ENCODE peak calls at places on chromosomes 5 and 9, in five cellular contexts. B, U, F, X and N are unnamed samples.

GRCh38 chr5:90022711-90023053 is 386.9 kb downstream of the CETN3 start:
- DNase-seq in B (no peak), U (no peak), F (no peak), X (peak), N (no peak)

GRCh38 chr9:93061260-93061751 is 2.8 kb downstream of the SUSD3 start:
- DNase-seq in B (no peak), U (no peak), F (no peak), X (no peak), N (no peak)

GRCh38 chr9:16398676-16399075 is 471.8 kb downstream of the BNC2 start:
- DNase-seq in B (no peak), U (no peak), F (no peak), X (no peak), N (no peak)

GRCh38 chr9:120783611-120784047 is 9.6 kb downstream of the FBXW2 start:
- DNase-seq in B (no peak), U (no peak), F (no peak), X (peak), N (no peak)

GRCh38 chr5:102937916-102938315 is 182.0 kb downstream of the GIN1 start:
- DNase-seq in B (no peak), U (no peak), F (no peak), X (no peak), N (no peak)

GRCh38 chr5:127802477-127802865 is 99.3 kb downstream of the CCDC192 start:
- DNase-seq in B (no peak), U (no peak), F (no peak), X (peak), N (no peak)

GRCh38 chr9:93183663-93184438 is at the start of gene WNK2:
- DNase-seq in B (peak), U (no peak), F (no peak), X (peak), N (no peak)

GRCh38 chr5:172113036-172113435 is 75.0 kb downstream of the STK10 start:
- DNase-seq in B (no peak), U (no peak), F (no peak), X (no peak), N (no peak)

GRCh38 chr9:14313951-14314423 is at the start of gene NFIB:
- DNase-seq in B (no peak), U (peak), F (no peak), X (peak), N (peak)

GRCh38 chr5:31663519-31663918 is 24.6 kb downstream of the PDZD2 start:
- DNase-seq in B (no peak), U (no peak), F (no peak), X (peak), N (no peak)

DNA sequence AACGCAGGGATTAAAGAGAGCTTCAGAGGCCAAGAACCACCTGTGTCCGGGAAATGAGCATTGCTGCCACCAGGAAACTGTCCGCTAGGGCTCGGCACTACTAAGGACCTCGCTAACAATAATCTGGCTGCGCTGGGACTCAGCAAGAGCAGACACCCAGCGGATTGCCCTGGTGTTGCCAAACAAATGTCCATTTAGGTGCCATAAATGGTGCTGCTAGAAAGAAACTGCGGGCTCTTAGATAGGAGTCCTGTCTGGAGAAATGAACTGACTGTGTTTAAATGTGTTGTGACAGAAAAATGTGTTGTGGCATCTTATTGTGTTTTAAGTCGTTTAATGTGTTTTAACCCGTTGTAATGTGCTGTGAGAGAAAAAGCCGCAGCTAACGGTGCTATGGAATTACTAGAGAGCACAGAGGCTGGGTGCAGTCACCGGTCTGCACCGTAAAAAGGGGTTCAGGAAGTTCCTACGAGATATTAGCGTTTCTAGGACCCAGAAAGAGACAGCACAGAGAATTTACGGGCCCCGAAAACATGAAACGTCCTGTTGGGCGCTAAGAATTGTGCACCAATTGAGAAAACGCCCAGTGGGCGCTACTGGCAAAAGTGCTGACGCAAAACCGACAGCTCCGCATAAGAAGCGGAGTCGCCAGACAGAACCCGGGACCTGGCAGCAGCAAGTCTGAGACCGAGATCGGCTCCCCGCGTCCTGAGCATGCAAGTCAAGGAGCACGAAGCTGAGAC is 90.6 kb downstream of the ANXA2R start:
- DNase-seq in B (no peak), U (no peak), F (no peak), X (peak), N (no peak)
- TF ChIP-seq CTCF in B (no peak), U (no peak), F (no peak), X (peak), N (no peak)

DNA sequence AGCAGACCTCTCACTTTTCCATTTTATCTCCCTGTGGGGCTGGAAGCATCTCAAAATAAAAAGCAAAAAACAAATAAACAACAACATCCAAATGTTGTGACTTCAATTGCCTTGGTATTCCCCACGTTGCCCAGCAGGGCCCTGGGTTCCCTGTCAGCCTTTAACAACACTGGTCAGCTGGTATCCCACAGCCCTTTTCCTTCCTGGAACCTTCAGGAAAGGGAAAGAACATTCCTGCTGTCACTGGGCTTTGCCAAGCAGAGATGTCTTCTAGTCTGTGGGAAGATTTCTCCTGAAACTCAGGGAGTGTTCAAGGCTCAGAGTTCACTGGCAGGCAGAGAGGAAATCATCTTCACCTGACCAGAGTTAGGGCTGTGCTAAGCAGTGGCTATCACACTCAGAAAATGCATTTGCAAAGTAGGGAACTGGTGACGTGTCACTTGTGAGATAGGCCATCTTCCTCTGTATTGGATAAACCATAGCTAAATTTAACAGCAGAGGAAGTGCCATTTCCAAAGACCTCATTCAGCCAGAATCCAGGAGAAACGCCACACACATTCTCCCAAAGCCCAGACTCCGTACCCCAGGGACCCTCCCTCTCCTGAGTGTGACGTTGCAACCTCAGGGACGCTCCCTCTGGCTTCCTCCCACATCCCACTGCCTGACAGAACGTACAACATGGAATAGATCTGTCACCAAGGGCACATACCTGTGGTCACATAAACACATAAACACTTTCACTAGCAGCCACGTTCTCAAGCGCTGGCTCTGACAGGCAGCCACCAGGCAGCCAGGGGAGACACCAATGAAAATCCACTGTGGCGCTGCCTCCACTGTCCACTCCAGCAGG is 274.0 kb upstream of the DAPK1 start:
- DNase-seq in B (no peak), U (no peak), F (no peak), X (peak), N (no peak)
- TF ChIP-seq CTCF in B (peak), U (no peak), F (no peak), X (peak), N (no peak)

GRCh38 chr9:126805546-126806262 is 864 bp downstream of the ZBTB43 start:
- DNase-seq in B (peak), U (no peak), F (peak), X (peak), N (no peak)
- TF ChIP-seq CTCF in B (no peak), U (no peak), F (no peak), X (no peak), N (no peak)

DNA sequence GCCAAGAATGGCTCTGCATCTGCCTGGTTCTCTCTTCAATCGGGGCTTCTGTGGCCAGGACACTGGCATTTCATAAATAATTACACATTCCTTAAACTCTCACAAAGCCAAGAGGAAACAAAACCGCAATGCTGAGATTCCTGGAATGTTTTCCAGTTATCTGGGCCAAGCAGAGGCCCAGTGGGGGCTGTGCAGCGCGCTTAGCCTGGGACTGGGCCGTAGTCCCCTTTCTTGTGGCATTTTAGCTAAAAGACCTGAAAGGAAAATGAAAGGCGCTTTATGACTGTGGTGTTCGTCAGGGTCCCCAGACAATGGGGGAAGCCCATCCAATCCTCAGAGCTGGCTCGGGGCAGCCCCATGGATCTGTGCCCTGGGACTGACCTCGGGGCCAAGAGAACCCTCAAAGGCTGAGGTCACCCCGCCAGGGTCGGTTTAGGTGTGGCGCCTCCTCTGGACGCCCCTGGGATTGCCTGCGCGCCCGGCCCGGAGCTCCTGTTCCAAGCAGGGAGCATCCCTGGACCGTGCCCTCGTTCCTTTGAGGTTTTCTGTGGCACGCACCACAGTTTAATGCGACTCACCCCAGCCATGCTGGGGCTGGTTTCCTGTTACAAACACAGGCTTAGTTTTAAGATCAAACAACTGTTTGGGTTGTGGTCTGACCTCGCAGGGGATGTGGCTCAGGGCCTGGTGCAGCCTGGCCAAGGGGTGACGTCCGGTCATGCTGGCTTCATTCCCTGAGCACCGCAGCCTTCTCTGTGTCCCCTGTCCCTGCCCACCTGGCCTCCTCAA is 51.5 kb upstream of the NKD2 start:
- DNase-seq in B (no peak), U (no peak), F (peak), X (peak), N (no peak)
- TF ChIP-seq CTCF in B (peak), U (peak), F (peak), X (peak), N (peak)